ENCODE peak calls at places on chromosomes 7 and 10, in five cellular contexts. X is M059J, P is dermis blood vessel endothelial cell, I is nephron progenitor cell, H is hypothalamus. R is an unnamed sample.

GRCh38 chr7:12386237-12386839 is 17.3 kb downstream of the VWDE start:
- DNase-seq in X (no peak), H (no peak), I (no peak), P (no peak), R (no peak)

GRCh38 chr7:79730971-79731370 is 277.5 kb upstream of the MAGI2 start:
- DNase-seq in X (no peak), I (no peak), H (no peak), P (no peak), R (no peak)

GRCh38 chr10:3971713-3972112 is 186.7 kb upstream of the KLF6 start:
- DNase-seq in H (no peak), X (no peak), P (no peak), I (no peak), R (no peak)

GRCh38 chr7:133265821-133266220 is 12.9 kb downstream of the EXOC4 start:
- DNase-seq in X (peak), I (no peak), P (no peak), H (no peak), R (no peak)

GRCh38 chr10:12394236-12395033 is 45.1 kb downstream of the CAMK1D start:
- DNase-seq in I (no peak), H (no peak), X (peak), P (no peak), R (no peak)

GRCh38 chr10:29328988-29329387 is 40.1 kb downstream of the LYZL1 start:
- DNase-seq in X (peak), I (no peak), H (no peak), P (no peak), R (no peak)

GRCh38 chr7:48171190-48171589 is at the start of gene ABCA13:
- DNase-seq in P (no peak), H (no peak), X (no peak), I (no peak), R (no peak)

GRCh38 chr10:3427846-3428442 is 255.4 kb upstream of the PITRM1 start:
- DNase-seq in H (no peak), X (no peak), P (no peak), I (no peak), R (no peak)

GRCh38 chr10:124728071-124728829 is 15.9 kb downstream of the FAM53B start:
- DNase-seq in X (no peak), P (peak), I (no peak), H (no peak), R (no peak)

GRCh38 chr10:61464461-61465215 is 11.5 kb upstream of the TMEM26 start:
- DNase-seq in H (no peak), P (peak), I (no peak), X (peak), R (no peak)

GRCh38 chr7:2044311-2044882 is 188.3 kb downstream of the MAD1L1 start:
- DNase-seq in X (no peak), H (no peak), P (no peak), I (no peak), R (no peak)

GRCh38 chr7:85386460-85386859 is 199.6 kb upstream of the SEMA3D start:
- DNase-seq in I (no peak), H (no peak), P (no peak), X (no peak), R (no peak)

GRCh38 chr10:72637398-72637857 is 11.5 kb upstream of the MICU1 start:
- DNase-seq in I (no peak), X (peak), P (peak), H (no peak), R (peak)

GRCh38 chr10:1199897-1200721 is 143.9 kb downstream of the WDR37 start:
- DNase-seq in P (no peak), I (no peak), X (no peak), H (no peak), R (no peak)

GRCh38 chr10:44745920-44746319 is 165.2 kb upstream of the TMEM72 start:
- DNase-seq in X (peak), H (no peak), I (no peak), P (no peak), R (no peak)

GRCh38 chr10:124344266-124344590 is 74.5 kb downstream of the OAT start:
- DNase-seq in H (no peak), X (no peak), P (no peak), I (no peak), R (no peak)

GRCh38 chr10:72068901-72069446 is 19.4 kb downstream of the SPOCK2 start:
- DNase-seq in I (no peak), P (no peak), X (peak), H (no peak), R (no peak)

GRCh38 chr7:54788664-54789063 is 29.7 kb upstream of the SEC61G start:
- DNase-seq in I (peak), P (peak), X (peak), H (no peak), R (peak)

GRCh38 chr7:13198741-13199140 is 511.3 kb downstream of the ARL4A start:
- DNase-seq in P (no peak), H (no peak), X (peak), I (no peak), R (no peak)

GRCh38 chr10:73576178-73576889 is 14.8 kb downstream of the USP54 start:
- DNase-seq in H (no peak), I (no peak), X (peak), P (peak), R (peak)

GRCh38 chr7:131629203-131629871 is 72.9 kb upstream of the PODXL start:
- DNase-seq in X (peak), I (no peak), H (no peak), P (peak), R (no peak)

GRCh38 chr10:3681642-3682554 is 103.1 kb downstream of the KLF6 start:
- DNase-seq in P (no peak), X (no peak), H (no peak), I (peak), R (no peak)